ENCODE peak calls at places on chromosome 17, in five cellular contexts. Y, A, U, Z and W are unnamed samples.

GRCh38 chr17:488993-489757 is 136.6 kb upstream of the RPH3AL start:
- DNase-seq in Y (peak; percentile 41), A (no peak), U (peak; percentile 20), Z (no peak), W (peak; percentile 37)

GRCh38 chr17:17811381-17812210 is 25.2 kb downstream of the SREBF1 start:
- DNase-seq in Y (peak; percentile 55), A (no peak), U (no peak), Z (no peak), W (no peak)

GRCh38 chr17:48631693-48632578 is 5.8 kb upstream of the HOXB9 start:
- DNase-seq in Y (no peak), A (no peak), U (no peak), Z (no peak), W (no peak)

GRCh38 chr17:38738686-38739085 is 8.5 kb downstream of the CISD3 start:
- DNase-seq in Y (no peak), A (peak; percentile 40), U (no peak), Z (no peak), W (no peak)

GRCh38 chr17:79217473-79218135 is 143.0 kb downstream of the ENGASE start:
- DNase-seq in Y (no peak), A (no peak), U (no peak), Z (no peak), W (no peak)

GRCh38 chr17:78330570-78331224 is 29.2 kb downstream of the SOCS3 start:
- DNase-seq in Y (peak; percentile 64), A (no peak), U (no peak), Z (peak; percentile 44), W (no peak)

GRCh38 chr17:27078296-27078695 is 215.6 kb upstream of the WSB1 start:
- DNase-seq in Y (no peak), A (no peak), U (no peak), Z (no peak), W (no peak)

GRCh38 chr17:13002761-13003453 is 14.9 kb downstream of the ELAC2 start:
- DNase-seq in Y (peak; percentile 79), A (peak; percentile 79), U (peak; percentile 77), Z (peak; percentile 79), W (peak; percentile 88)

GRCh38 chr17:67194134-67194533 is 50.9 kb downstream of the HELZ start:
- DNase-seq in Y (no peak), A (no peak), U (peak; percentile 81), Z (no peak), W (peak; percentile 7)

GRCh38 chr17:79915850-79916430 is 76.7 kb upstream of the CBX4 start:
- DNase-seq in Y (peak; percentile 55), A (peak; percentile 83), U (peak; percentile 28), Z (peak; percentile 45), W (no peak)

GRCh38 chr17:75565066-75565465 is 22.5 kb upstream of the MYO15B start:
- DNase-seq in Y (no peak), A (no peak), U (peak; percentile 15), Z (peak; percentile 41), W (peak; percentile 81)

GRCh38 chr17:58370716-58371115 is 18.7 kb upstream of the SUPT4H1 start:
- DNase-seq in Y (no peak), A (no peak), U (no peak), Z (no peak), W (no peak)

GRCh38 chr17:36657763-36658490 is 56.5 kb downstream of the MRM1 start:
- DNase-seq in Y (no peak), A (peak; percentile 63), U (no peak), Z (no peak), W (no peak)
- TF ChIP-seq CTCF in Y (no peak), A (no peak), U (no peak), Z (no peak), W (peak; percentile 10)

GRCh38 chr17:56733833-56734232 is 99.9 kb downstream of the C17orf67 start:
- DNase-seq in Y (no peak), A (no peak), U (no peak), Z (no peak), W (no peak)
- H3K4me3 ChIP-seq in Y (no peak overlapping the region), A (no peak overlapping the region), U (no peak overlapping the region), Z (no peak overlapping the region), W (no peak overlapping the region)

DNA sequence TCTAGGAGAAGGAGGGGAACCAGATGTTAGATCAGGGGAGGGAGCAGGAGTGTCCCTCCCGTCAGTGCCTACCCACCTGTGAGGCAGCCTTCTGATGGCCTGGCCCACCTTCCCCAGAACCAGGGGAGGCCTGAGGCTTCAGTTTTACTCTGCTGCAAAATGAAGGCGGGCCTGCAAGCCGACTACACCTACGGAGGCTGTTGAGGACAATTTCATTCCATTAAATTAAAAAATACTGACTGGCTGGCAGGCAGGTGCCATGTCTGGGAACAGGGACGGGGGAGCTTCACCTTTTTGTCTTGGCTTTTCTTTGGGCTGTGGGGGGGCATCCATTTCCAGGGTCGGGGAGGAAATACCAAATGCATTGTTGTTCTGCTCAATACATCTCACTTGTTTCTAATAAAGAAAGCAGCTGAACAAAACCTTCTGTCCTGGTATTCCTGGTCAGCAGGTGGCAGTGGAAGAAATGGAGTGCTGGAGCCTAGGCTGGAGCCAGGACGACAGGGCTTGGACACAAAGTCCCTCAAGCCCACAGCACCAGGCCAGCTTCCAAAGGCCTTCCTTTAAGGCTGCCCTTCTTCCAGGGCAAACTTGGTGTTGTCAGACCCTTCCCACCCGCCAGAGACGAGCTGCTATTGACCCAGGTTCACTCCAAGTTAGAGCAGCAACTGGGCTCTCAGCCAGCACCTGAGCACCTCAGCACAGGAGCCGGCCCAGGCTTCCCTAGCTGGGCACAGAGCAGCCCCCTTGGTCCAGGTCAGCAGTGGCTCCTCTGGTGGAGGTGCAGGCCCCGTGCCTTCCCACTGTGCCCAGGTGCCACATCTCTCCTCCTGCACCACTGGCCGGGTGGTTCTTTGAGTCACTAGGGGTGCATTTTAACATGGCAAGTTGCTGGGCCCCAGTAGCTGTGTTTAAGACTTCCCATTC is 23.5 kb downstream of the PLCD3 start:
- DNase-seq in Y (no peak), A (no peak), U (no peak), Z (no peak), W (peak; percentile 48)
- TF ChIP-seq CTCF in Y (no peak), A (no peak), U (peak; percentile 5), Z (no peak), W (peak; percentile 22)

DNA sequence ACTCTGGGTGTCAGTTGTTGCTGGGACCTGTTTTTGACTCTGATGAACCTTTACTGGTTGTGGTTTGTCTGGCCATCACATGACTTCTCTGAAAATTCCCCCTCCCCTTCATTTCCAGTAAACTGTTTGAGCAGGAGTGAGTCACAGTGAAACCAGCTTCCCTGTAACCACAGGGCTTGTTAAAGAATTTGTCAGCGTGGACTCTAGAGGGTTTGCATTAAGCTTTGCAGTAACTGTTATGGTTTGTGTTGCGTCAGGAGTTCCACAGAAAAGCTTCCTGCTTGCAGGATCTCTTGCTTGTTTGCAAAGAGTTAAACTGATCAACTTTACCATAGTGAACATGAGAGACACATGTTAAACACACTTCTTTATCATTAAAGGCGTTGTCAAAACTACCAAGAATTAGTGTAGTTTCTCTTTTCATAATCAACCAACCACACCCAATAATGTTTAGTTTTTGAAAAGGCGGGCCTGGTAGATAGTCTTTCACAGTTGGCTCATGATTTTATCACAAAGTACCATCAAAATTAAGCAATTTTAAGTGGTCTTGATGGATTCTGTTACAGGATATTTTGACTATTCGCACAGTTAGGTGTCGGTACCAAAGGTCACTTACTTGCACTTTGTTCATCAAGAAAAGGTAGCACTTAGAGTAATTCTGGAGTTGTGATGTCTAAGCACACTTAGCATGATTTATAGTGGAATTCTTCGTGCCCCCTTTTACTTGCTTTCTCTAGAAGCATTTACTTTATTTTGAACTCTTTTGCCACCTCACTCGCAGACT is 79.3 kb downstream of the VMP1 start:
- DNase-seq in Y (peak; percentile 100), A (no peak), U (peak; percentile 100), Z (peak; percentile 100), W (peak; percentile 98)
- H3K4me3 ChIP-seq in Y (peak overlapping the region; percentile 23), A (no peak overlapping the region), U (peak overlapping the region; percentile 9), Z (no peak overlapping the region), W (peak overlapping the region; percentile 21)

GRCh38 chr17:45256114-45256966 is 5.6 kb downstream of the SPATA32 start:
- DNase-seq in Y (no peak), A (no peak), U (no peak), Z (no peak), W (no peak)
- TF ChIP-seq CTCF in Y (no peak), A (no peak), U (no peak), Z (no peak), W (no peak)